ENCODE peak calls at places on chromosome 12, in ten cellular contexts. I, T, H, E, M, U, C, O, A and L are unnamed samples.
A peak's percentile ranks its signal among the peaks of the same experiment; 100 is the strongest.

GRCh38 chr12:40953076-40953475 is 235.0 kb upstream of the PDZRN4 start:
- DNase-seq in U (no peak), O (no peak), I (no peak), A (no peak), T (peak; percentile 50), M (no peak), H (no peak), C (no peak), E (no peak), L (no peak)

GRCh38 chr12:130162267-130162666 is at the start of gene FZD10:
- DNase-seq in A (peak; percentile 56), T (no peak), M (peak; percentile 9), I (peak; percentile 26), C (no peak), H (no peak), E (no peak), O (no peak), U (no peak), L (no peak)

GRCh38 chr12:94126067-94126466 is 22.3 kb upstream of the PLXNC1 start:
- DNase-seq in T (no peak), A (no peak), U (no peak), H (no peak), E (no peak), I (no peak), M (no peak), O (no peak), C (no peak), L (no peak)

GRCh38 chr12:89501793-89502192 is 22.8 kb downstream of the GALNT4 start:
- DNase-seq in U (no peak), I (no peak), H (no peak), O (no peak), A (no peak), T (no peak), C (no peak), M (no peak), E (no peak), L (no peak)

GRCh38 chr12:120508537-120508936 is 12.6 kb downstream of the DYNLL1 start:
- DNase-seq in U (no peak), T (no peak), C (no peak), A (no peak), M (no peak), E (no peak), I (no peak), O (no peak), H (no peak), L (no peak)

GRCh38 chr12:57896139-57896436 is 45.3 kb upstream of the ATP23 start:
- DNase-seq in T (no peak), A (no peak), E (no peak), M (no peak), C (no peak), U (no peak), O (no peak), H (no peak), I (no peak), L (no peak)

GRCh38 chr12:31526158-31526546 is 64.8 kb downstream of the DENND5B start:
- DNase-seq in A (no peak), C (no peak), M (no peak), H (no peak), T (no peak), E (no peak), U (no peak), O (no peak), I (no peak), L (no peak)

GRCh38 chr12:130185455-130186100 is 23.3 kb downstream of the FZD10 start:
- DNase-seq in I (no peak), O (no peak), U (no peak), E (no peak), M (no peak), H (no peak), T (no peak), A (no peak), C (no peak), L (no peak)

GRCh38 chr12:76446090-76446489 is 97.9 kb upstream of the BBS10 start:
- DNase-seq in H (no peak), I (no peak), O (no peak), U (no peak), T (no peak), E (no peak), M (no peak), C (no peak), A (no peak), L (no peak)

GRCh38 chr12:76450690-76451089 is 102.5 kb upstream of the BBS10 start:
- DNase-seq in I (no peak), M (no peak), U (no peak), A (no peak), O (no peak), E (no peak), C (no peak), T (peak; percentile 34), H (no peak), L (no peak)

GRCh38 chr12:76449572-76449971 is 101.4 kb upstream of the BBS10 start:
- DNase-seq in T (peak; percentile 11), U (no peak), I (no peak), A (no peak), E (no peak), H (no peak), O (no peak), C (no peak), M (no peak), L (no peak)

GRCh38 chr12:76451528-76451927 is 103.3 kb upstream of the BBS10 start:
- DNase-seq in E (no peak), M (no peak), A (no peak), I (no peak), O (no peak), C (no peak), T (no peak), U (no peak), H (no peak), L (no peak)

GRCh38 chr12:76449993-76450392 is 101.8 kb upstream of the BBS10 start:
- DNase-seq in A (no peak), H (no peak), T (no peak), I (no peak), O (no peak), U (no peak), E (no peak), C (no peak), M (no peak), L (no peak)
- H3K27ac ChIP-seq in A (no peak overlapping the region), H (no peak overlapping the region), T (no peak overlapping the region), I (no peak overlapping the region), O (no peak overlapping the region), U (no peak overlapping the region), E (no peak overlapping the region), C (no peak overlapping the region), M (no peak overlapping the region), L (no peak overlapping the region)

DNA sequence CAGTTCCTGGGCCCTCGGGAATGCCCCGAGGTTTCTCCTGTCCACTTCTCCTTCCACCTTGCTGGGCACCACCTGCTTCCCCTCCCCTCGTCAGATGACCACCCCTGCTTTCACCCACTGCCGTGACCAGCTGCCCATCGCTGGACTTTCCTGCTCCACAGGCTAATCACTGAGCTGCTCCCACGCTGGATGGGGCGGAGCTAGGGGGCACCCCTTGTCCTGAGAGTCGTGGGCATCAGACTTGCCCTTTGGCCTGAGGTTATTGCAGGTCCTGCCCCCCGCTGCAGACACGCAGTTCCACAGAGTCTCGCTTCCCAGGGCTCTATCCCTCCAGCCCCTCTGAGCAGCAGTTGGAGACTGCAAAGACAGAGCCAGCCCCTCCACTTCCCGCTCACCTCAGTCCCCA is 427 bp downstream of the SLC6A12 start:
- DNase-seq in I (no peak), O (no peak), E (no peak), M (no peak), H (no peak), A (no peak), C (no peak), U (no peak), T (no peak), L (no peak)
- H3K4me3 ChIP-seq in I (no peak overlapping the region), O (no peak overlapping the region), E (no peak overlapping the region), M (no peak overlapping the region), H (peak overlapping the region; percentile 30), A (no peak overlapping the region), C (no peak overlapping the region), U (peak overlapping the region; percentile 49), T (no peak overlapping the region), L (no peak overlapping the region)

GRCh38 chr12:87807127-87807526 is 222.1 kb downstream of the C12orf50 start:
- DNase-seq in T (no peak), I (no peak), E (no peak), U (no peak), H (no peak), M (no peak), C (no peak), O (no peak), A (no peak), L (no peak)

GRCh38 chr12:87806310-87806709 is 222.9 kb downstream of the C12orf50 start:
- DNase-seq in M (no peak), I (no peak), T (no peak), E (no peak), H (no peak), O (no peak), A (no peak), C (no peak), U (no peak), L (no peak)

GRCh38 chr12:87812711-87813110 is 216.5 kb downstream of the C12orf50 start:
- DNase-seq in T (peak; percentile 45), H (no peak), I (no peak), O (no peak), C (no peak), U (no peak), E (no peak), A (no peak), M (no peak), L (no peak)

GRCh38 chr12:87812030-87812429 is 217.2 kb downstream of the C12orf50 start:
- DNase-seq in T (no peak), C (no peak), M (no peak), I (no peak), U (no peak), H (no peak), A (peak; percentile 64), O (no peak), E (no peak), L (no peak)

GRCh38 chr12:87809916-87810315 is 219.3 kb downstream of the C12orf50 start:
- DNase-seq in A (no peak), E (no peak), I (no peak), T (peak; percentile 77), C (no peak), O (no peak), U (no peak), M (no peak), H (no peak), L (no peak)
- H3K9me3 ChIP-seq in A (no peaks in the 10 kb centered on the region), E (no peaks in the 10 kb centered on the region), I (no peaks in the 10 kb centered on the region), T (no peaks in the 10 kb centered on the region), C (no peaks in the 10 kb centered on the region), O (no peaks in the 10 kb centered on the region), U (no peaks in the 10 kb centered on the region), M (no peaks in the 10 kb centered on the region), H (no peaks in the 10 kb centered on the region), L (no peaks in the 10 kb centered on the region)

GRCh38 chr12:52059582-52060497 is 8.6 kb downstream of the NR4A1 start:
- DNase-seq in T (no peak), A (no peak), M (no peak), C (no peak), O (no peak), I (peak; percentile 35), E (no peak), U (no peak), H (no peak), L (no peak)

GRCh38 chr12:52062167-52063080 is 7.4 kb upstream of the ATG101 start:
- DNase-seq in M (no peak), E (no peak), U (no peak), I (no peak), O (no peak), A (no peak), H (no peak), C (no peak), T (no peak), L (no peak)

GRCh38 chr12:52063081-52063985 is 6.4 kb upstream of the ATG101 start:
- DNase-seq in H (no peak), M (no peak), C (no peak), I (no peak), A (no peak), T (no peak), E (no peak), O (no peak), U (no peak), L (no peak)

GRCh38 chr12:52060498-52061177 is 9.1 kb upstream of the ATG101 start:
- DNase-seq in H (no peak), M (no peak), E (no peak), U (no peak), O (no peak), C (no peak), A (no peak), T (no peak), I (peak; percentile 22), L (no peak)

GRCh38 chr12:52061470-52062166 is 8.2 kb upstream of the ATG101 start:
- DNase-seq in A (no peak), H (no peak), C (no peak), I (no peak), O (no peak), U (no peak), T (no peak), E (no peak), M (no peak), L (no peak)
- H3K27ac ChIP-seq in A (no peak overlapping the region), H (no peak overlapping the region), C (no peak overlapping the region), I (peak overlapping the region; percentile 61), O (no peak overlapping the region), U (no peak overlapping the region), T (no peak overlapping the region), E (no peak overlapping the region), M (no peak overlapping the region), L (no peak overlapping the region)